ENCODE peak calls at places on chromosomes 5 and 9, in eight cellular contexts. U is adrenal gland, H is nephron progenitor cell, G is omental fat pad, C is A549, Y is foreskin fibroblast, P is psoas muscle, J is Panc1. W is an unnamed sample.

GRCh38 chr9:68455436-68455835 is 85.2 kb downstream of the TMEM252 start:
- DNase-seq in U (no peak), H (no peak), G (no peak), C (no peak), Y (peak; percentile 19), P (no peak), J (no peak), W (no peak)

GRCh38 chr9:94982211-94982610 is 255.7 kb downstream of the AOPEP start:
- DNase-seq in U (no peak), H (no peak), G (no peak), C (no peak), Y (no peak), P (no peak), J (no peak), W (no peak)

GRCh38 chr5:143350790-143351603 is 52.5 kb downstream of the NR3C1 start:
- DNase-seq in U (no peak), H (no peak), G (no peak), C (peak; percentile 39), Y (peak; percentile 87), P (no peak), J (no peak), W (no peak)

GRCh38 chr5:134084570-134084969 is 29.9 kb upstream of the TCF7 start:
- DNase-seq in U (no peak), H (no peak), G (no peak), C (no peak), Y (no peak), P (no peak), J (no peak), W (no peak)

GRCh38 chr9:136170291-136170901 is 34.5 kb downstream of the LHX3 start:
- DNase-seq in U (peak; percentile 44), H (peak; percentile 68), G (no peak), C (peak; percentile 36), Y (peak; percentile 46), P (no peak), J (no peak), W (peak; percentile 33)

GRCh38 chr5:35171108-35171507 is 59.2 kb downstream of the PRLR start:
- DNase-seq in U (no peak), H (no peak), G (no peak), C (no peak), Y (no peak), P (no peak), J (no peak), W (no peak)

GRCh38 chr9:135480071-135480941 is 724 bp downstream of the PPP1R26 start:
- DNase-seq in U (no peak), H (peak; percentile 60), G (no peak), C (peak; percentile 54), Y (peak; percentile 76), P (peak; percentile 33), J (no peak), W (no peak)

GRCh38 chr9:119689879-119690278 is 320.6 kb upstream of the BRINP1 start:
- DNase-seq in U (no peak), H (peak; percentile 56), G (no peak), C (no peak), Y (no peak), P (no peak), J (no peak), W (no peak)

GRCh38 chr5:113804264-113804663 is 290.8 kb downstream of the YTHDC2 start:
- DNase-seq in U (no peak), H (no peak), G (no peak), C (no peak), Y (peak; percentile 7), P (no peak), J (no peak), W (no peak)

GRCh38 chr9:5851445-5851844 is 18.5 kb upstream of the ERMP1 start:
- DNase-seq in U (peak; percentile 46), H (no peak), G (no peak), C (no peak), Y (peak; percentile 86), P (no peak), J (no peak), W (no peak)

GRCh38 chr9:110334183-110334582 is 3.5 kb downstream of the TXNDC8 start:
- DNase-seq in U (no peak), H (no peak), G (no peak), C (no peak), Y (no peak), P (no peak), J (no peak), W (no peak)

GRCh38 chr5:40914835-40915234 is 5.5 kb downstream of the C7 start:
- DNase-seq in U (no peak), H (no peak), G (no peak), C (no peak), Y (peak; percentile 6), P (no peak), J (no peak), W (no peak)

GRCh38 chr5:9681706-9682105 is 51.6 kb upstream of the TAS2R1 start:
- DNase-seq in U (no peak), H (no peak), G (no peak), C (no peak), Y (no peak), P (no peak), J (no peak), W (no peak)

GRCh38 chr9:77020438-77021264 is 1.2 kb downstream of the FOXB2 start:
- DNase-seq in U (no peak), H (peak; percentile 26), G (no peak), C (no peak), Y (peak; percentile 11), P (no peak), J (no peak), W (no peak)

GRCh38 chr5:16589658-16590057 is 27.1 kb downstream of the RETREG1 start:
- DNase-seq in U (no peak), H (no peak), G (no peak), C (no peak), Y (no peak), P (no peak), J (no peak), W (no peak)

GRCh38 chr5:16582081-16582480 is 34.7 kb downstream of the RETREG1 start:
- DNase-seq in U (no peak), H (no peak), G (no peak), C (no peak), Y (no peak), P (no peak), J (no peak), W (no peak)

GRCh38 chr5:16588434-16589214 is 28.2 kb downstream of the RETREG1 start:
- DNase-seq in U (no peak), H (no peak), G (no peak), C (no peak), Y (no peak), P (no peak), J (no peak), W (no peak)

GRCh38 chr5:16580382-16580781 is 36.4 kb downstream of the RETREG1 start:
- DNase-seq in U (no peak), H (no peak), G (no peak), C (no peak), Y (no peak), P (no peak), J (no peak), W (no peak)

DNA sequence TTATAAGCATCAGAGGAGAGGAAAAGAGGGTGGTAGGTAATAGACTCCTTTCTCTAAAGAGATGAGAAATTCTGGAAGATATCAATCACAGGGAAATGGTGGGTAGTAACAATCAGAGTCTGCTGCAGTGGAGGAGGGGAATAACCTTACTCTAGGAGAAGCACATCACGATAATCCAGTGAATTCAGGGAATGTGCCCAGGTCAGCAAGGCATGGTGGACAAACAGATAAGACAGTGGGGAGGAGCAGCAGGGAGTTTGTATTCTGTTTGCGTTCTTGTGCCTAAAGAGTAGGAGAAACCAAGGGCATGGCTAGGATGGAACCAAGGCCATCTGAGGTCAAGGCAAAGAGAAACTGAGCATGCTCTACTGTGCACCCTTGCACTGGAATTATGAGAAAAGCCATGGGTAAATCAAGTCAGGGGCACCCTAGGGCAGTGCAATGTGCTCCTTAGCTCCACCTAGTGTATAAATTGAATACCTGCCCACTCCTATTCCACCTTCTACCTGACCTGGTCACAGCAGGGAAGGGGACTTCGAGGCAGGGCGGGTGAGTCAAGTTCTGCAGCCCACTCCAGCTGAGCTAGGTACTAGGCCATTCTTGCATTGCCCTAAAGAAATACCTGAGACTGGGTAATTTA is 31.6 kb downstream of the RETREG1 start:
- DNase-seq in U (no peak), H (no peak), G (no peak), C (no peak), Y (no peak), P (no peak), J (no peak), W (no peak)
- TF ChIP-seq CTCF in U (no peak), H (no peak), G (no peak), C (peak; percentile 47), Y (peak; percentile 23), P (peak; percentile 34), J (peak; percentile 84), W (no peak)

DNA sequence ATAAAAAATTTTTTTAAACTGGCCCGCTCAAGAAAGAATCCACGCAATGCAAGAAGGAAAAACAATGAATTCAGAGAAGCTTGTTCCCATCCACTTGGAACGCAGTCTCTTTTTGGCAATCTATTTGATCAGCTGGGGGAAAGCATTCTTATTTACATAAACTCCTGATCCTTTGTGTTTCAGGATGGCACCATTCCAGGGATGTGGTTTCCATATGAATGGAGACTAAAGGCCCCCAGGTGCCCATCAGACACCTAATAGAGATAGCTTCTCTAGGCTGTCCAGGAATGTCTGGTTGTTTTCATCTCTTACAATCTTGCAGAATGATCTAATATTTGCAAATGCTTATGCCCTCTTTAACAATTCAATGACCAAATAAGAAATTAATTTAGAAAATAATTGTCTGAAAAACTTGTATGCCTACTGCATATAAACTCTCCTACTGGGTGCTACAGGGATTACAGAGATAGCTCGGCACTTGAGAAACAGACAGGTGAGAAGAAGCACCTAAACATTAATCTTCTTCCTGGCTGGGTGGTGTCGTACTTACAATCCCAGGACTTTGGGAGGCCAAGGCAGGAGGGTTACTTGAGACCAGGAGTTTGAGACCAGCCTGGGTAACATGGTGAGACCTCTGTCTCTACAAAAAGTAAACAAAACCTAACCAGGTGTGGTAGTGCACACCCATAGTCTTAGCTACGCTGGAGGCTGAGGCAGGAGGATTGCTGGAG is 3.0 kb upstream of the RASGRF2 start:
- DNase-seq in U (no peak), H (no peak), G (no peak), C (no peak), Y (no peak), P (no peak), J (no peak), W (no peak)
- TF ChIP-seq CTCF in U (no peak), H (no peak), G (no peak), C (no peak), Y (no peak), P (no peak), J (no peak), W (no peak)

GRCh38 chr5:167699434-167699833 is 592.0 kb upstream of the WWC1 start:
- DNase-seq in U (no peak), H (no peak), G (no peak), C (peak; percentile 97), Y (peak; percentile 98), P (no peak), J (peak; percentile 92), W (no peak)
- TF ChIP-seq CTCF in U (no peak), H (no peak), G (no peak), C (no peak), Y (no peak), P (no peak), J (no peak), W (no peak)

DNA sequence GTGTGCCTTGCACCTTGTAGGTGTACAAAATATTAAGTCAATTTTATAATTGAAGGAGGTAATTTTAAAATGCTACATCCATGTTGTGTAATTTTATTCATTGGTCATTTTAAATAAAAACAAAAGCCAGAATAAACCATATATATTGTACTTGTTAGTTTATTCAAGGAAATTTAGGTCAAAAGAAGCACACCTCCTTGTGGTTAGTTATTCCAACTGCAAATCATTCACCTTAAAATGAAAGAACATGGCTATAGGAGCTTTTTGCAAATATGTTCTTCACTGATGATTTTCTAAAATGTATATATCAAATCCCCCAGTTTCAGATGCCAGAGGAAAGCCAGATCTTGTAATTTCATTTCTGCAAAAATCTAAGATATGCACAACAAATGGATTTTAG is 5.4 kb upstream of the MOCS2 start:
- DNase-seq in U (no peak), H (no peak), G (no peak), C (peak; percentile 31), Y (peak; percentile 56), P (no peak), J (no peak), W (no peak)
- TF ChIP-seq CTCF in U (no peak), H (peak; percentile 34), G (no peak), C (peak; percentile 32), Y (peak; percentile 22), P (no peak), J (peak; percentile 49), W (no peak)

W was measured in natural killer cell.